ENCODE peak calls at places on chromosome 14, in four cellular contexts. R is Right ventricle myocardium superior, D is AG08396, N is lung. I is an unnamed sample.

GRCh38 chr14:65850429-65851145 is 438.1 kb downstream of the FUT8 start:
- DNase-seq in D (no peak), R (no peak), N (no peak), I (no peak)

GRCh38 chr14:77307099-77307496 is 13.6 kb downstream of the POMT2 start:
- DNase-seq in N (no peak), D (no peak), R (no peak), I (no peak)

GRCh38 chr14:100383727-100384158 is 60.6 kb downstream of the SLC25A47 start:
- DNase-seq in N (peak), R (peak), D (peak), I (no peak)

GRCh38 chr14:102140750-102141145 is 1.1 kb downstream of the WDR20 start:
- DNase-seq in N (no peak), R (no peak), D (peak), I (no peak)

GRCh38 chr14:75911883-75912282 is 69.9 kb downstream of the TGFB3 start:
- DNase-seq in R (peak), N (no peak), D (no peak), I (no peak)

GRCh38 chr14:92516344-92516965 is 2.9 kb downstream of the RIN3 start:
- DNase-seq in D (no peak), N (no peak), R (no peak), I (no peak)

GRCh38 chr14:69135133-69135532 is 17.8 kb downstream of the DCAF5 start:
- DNase-seq in D (no peak), R (no peak), N (no peak), I (no peak)

GRCh38 chr14:104870368-104871144 is 5.5 kb downstream of the CEP170B start:
- DNase-seq in R (peak), N (no peak), D (no peak), I (no peak)

GRCh38 chr14:22583994-22584393 is 5.0 kb downstream of the DAD1 start:
- DNase-seq in D (no peak), R (no peak), N (no peak), I (no peak)

GRCh38 chr14:63026491-63026890 is 18.8 kb downstream of the KCNH5 start:
- DNase-seq in R (no peak), D (no peak), N (no peak), I (no peak)

GRCh38 chr14:104066279-104066678 is 19.2 kb upstream of the ASPG start:
- DNase-seq in R (no peak), D (no peak), N (no peak), I (no peak)

GRCh38 chr14:102902523-102903247 is 19.8 kb upstream of the AMN start:
- DNase-seq in N (no peak), D (no peak), R (no peak), I (no peak)

GRCh38 chr14:67392123-67392522 is 19.8 kb downstream of the PLEK2 start:
- DNase-seq in R (no peak), D (no peak), N (no peak), I (peak)

GRCh38 chr14:75906680-75907280 is 75.0 kb downstream of the TGFB3 start:
- DNase-seq in R (no peak), D (peak), N (peak), I (peak)

GRCh38 chr14:32350020-32350419 is 20.9 kb downstream of the AKAP6 start:
- DNase-seq in D (no peak), R (no peak), N (no peak), I (no peak)

GRCh38 chr14:62117010-62117717 is 354.9 kb downstream of the SNAPC1 start:
- DNase-seq in R (peak), N (peak), D (peak), I (no peak)

GRCh38 chr14:74704656-74705055 is 8.2 kb downstream of the AREL1 start:
- DNase-seq in D (no peak), N (no peak), R (no peak), I (no peak)

GRCh38 chr14:101365329-101366158 is 195.8 kb upstream of the DIO3 start:
- DNase-seq in D (no peak), N (no peak), R (no peak), I (peak)